ENCODE peak calls at places on chromosome 6, in ten cellular contexts. R is sigmoid colon, H is prostate gland, A is SK-N-SH, U is breast epithelium, S is transverse colon, Q is Panc1, D is H1, I is K562, N is GM12892. P is an unnamed sample.

GRCh38 chr6:18034798-18035202 is 47.4 kb upstream of the KIF13A start:
- DNase-seq in Q (no peak), U (no peak), N (no peak), H (no peak), R (no peak), I (peak; percentile 78), D (no peak), S (peak; percentile 54), A (no peak), P (no peak)

GRCh38 chr6:44439270-44440045 is 52.0 kb downstream of the CDC5L start:
- DNase-seq in A (no peak), U (no peak), I (no peak), D (no peak), H (no peak), S (no peak), N (no peak), Q (no peak), R (no peak), P (no peak)

GRCh38 chr6:77183447-77183846 is 279.8 kb downstream of the HTR1B start:
- DNase-seq in S (no peak), R (no peak), N (no peak), H (no peak), A (no peak), I (no peak), U (no peak), D (no peak), Q (no peak), P (no peak)

GRCh38 chr6:118588626-118589025 is 40.5 kb downstream of the PLN start:
- DNase-seq in A (no peak), Q (no peak), N (no peak), I (no peak), S (no peak), U (no peak), H (no peak), D (no peak), R (no peak), P (no peak)

GRCh38 chr6:2790588-2790987 is 25.4 kb downstream of the WRNIP1 start:
- DNase-seq in I (no peak), N (no peak), Q (no peak), R (no peak), D (no peak), A (no peak), S (no peak), H (no peak), U (no peak), P (no peak)

GRCh38 chr6:135540207-135540877 is 42.8 kb upstream of the AHI1 start:
- DNase-seq in R (no peak), Q (no peak), H (peak; percentile 7), D (no peak), I (no peak), S (no peak), N (no peak), U (no peak), A (no peak), P (no peak)

GRCh38 chr6:67212584-67212983 is 1422.5 kb upstream of the ADGRB3 start:
- DNase-seq in D (no peak), R (no peak), A (no peak), H (no peak), S (no peak), I (no peak), N (no peak), Q (no peak), U (no peak), P (no peak)

GRCh38 chr6:17035257-17035757 is 66.5 kb upstream of the STMND1 start:
- DNase-seq in R (no peak), S (no peak), A (no peak), U (no peak), N (no peak), H (no peak), I (no peak), D (no peak), Q (no peak), P (no peak)

GRCh38 chr6:149147191-149147590 is 170.3 kb upstream of the TAB2 start:
- DNase-seq in Q (no peak), I (no peak), D (no peak), H (no peak), U (no peak), S (no peak), N (no peak), A (no peak), R (no peak), P (no peak)

GRCh38 chr6:33413601-33414120 is 2.8 kb downstream of the PHF1 start:
- DNase-seq in H (no peak), S (no peak), A (no peak), R (no peak), D (no peak), N (no peak), Q (no peak), U (no peak), I (no peak), P (no peak)

GRCh38 chr6:33413200-33413599 is 2.4 kb downstream of the PHF1 start:
- DNase-seq in Q (no peak), I (no peak), D (no peak), A (no peak), N (no peak), S (no peak), U (no peak), H (no peak), R (no peak), P (no peak)

GRCh38 chr6:33416386-33417126 is 1.4 kb downstream of the CUTA start:
- DNase-seq in U (no peak), H (no peak), S (no peak), I (no peak), Q (no peak), D (no peak), R (no peak), N (no peak), A (no peak), P (no peak)

GRCh38 chr6:33415831-33416230 is 2.1 kb downstream of the CUTA start:
- DNase-seq in A (no peak), Q (no peak), H (no peak), S (no peak), R (no peak), D (no peak), I (no peak), U (no peak), N (no peak), P (no peak)

GRCh38 chr6:33414592-33415271 is 3.2 kb downstream of the CUTA start:
- DNase-seq in A (peak; percentile 65), I (peak; percentile 69), N (no peak), R (no peak), S (no peak), D (peak; percentile 52), Q (no peak), U (no peak), H (no peak), P (no peak)
- TF ChIP-seq POLR2AphosphoS5 in A (no peak), I (peak; percentile 22), N (no peak), R (no peak), S (no peak), D (peak; percentile 53), Q (no peak), U (no peak), H (no peak), P (no peak)

GRCh38 chr6:7237653-7238190 is 75.3 kb downstream of the SSR1 start:
- DNase-seq in S (no peak), I (no peak), A (no peak), D (no peak), N (no peak), U (no peak), H (no peak), R (no peak), Q (no peak), P (no peak)

GRCh38 chr6:7234547-7234946 is 78.5 kb downstream of the SSR1 start:
- DNase-seq in D (no peak), I (no peak), Q (no peak), N (no peak), U (no peak), A (no peak), S (no peak), H (no peak), R (peak; percentile 30), P (no peak)

GRCh38 chr6:7238526-7238899 is 74.5 kb downstream of the SSR1 start:
- DNase-seq in N (no peak), I (no peak), H (no peak), R (no peak), D (no peak), A (no peak), U (no peak), S (no peak), Q (no peak), P (no peak)

GRCh38 chr6:7236312-7237209 is 76.4 kb downstream of the SSR1 start:
- DNase-seq in I (peak; percentile 81), R (no peak), S (peak; percentile 30), N (no peak), A (no peak), H (no peak), U (no peak), D (no peak), Q (no peak), P (no peak)

DNA sequence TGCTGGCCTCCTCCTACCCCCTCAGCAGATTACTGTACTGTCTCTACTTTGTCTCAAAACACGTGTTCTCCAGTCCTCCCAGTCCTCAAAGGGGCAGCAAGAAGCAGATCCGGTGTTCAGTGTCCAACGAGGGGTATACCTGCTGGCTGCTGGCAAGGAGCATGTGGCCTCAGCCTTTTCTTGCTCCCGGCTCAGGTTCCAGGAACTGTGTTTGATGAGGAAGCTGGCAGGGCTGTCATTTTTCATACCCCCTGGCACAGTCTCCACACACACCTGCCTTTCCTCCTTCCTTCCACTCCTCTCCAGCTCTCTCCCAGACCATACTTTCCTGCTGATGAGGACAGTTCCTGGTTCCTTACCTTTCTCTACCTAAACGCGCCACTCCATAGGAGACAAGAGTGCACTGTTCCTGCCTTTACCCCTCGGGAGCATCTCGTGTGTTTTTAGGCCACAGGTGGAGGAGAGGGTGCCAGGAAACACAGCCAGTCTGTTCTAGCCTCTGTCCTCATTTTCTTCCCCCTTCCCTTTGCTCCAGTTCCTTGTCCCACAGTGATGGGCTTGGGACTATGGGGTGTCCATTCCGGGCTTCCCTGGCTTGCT is 77.2 kb downstream of the SSR1 start:
- DNase-seq in Q (no peak), I (no peak), N (no peak), A (no peak), R (no peak), U (peak; percentile 75), H (peak; percentile 78), S (peak; percentile 40), D (no peak), P (peak; percentile 79)
- TF ChIP-seq POLR2AphosphoS5 in Q (no peak), I (no peak), N (no peak), A (no peak), R (no peak), U (peak; percentile 32), H (peak; percentile 59), S (no peak), D (no peak), P (no peak)

DNA sequence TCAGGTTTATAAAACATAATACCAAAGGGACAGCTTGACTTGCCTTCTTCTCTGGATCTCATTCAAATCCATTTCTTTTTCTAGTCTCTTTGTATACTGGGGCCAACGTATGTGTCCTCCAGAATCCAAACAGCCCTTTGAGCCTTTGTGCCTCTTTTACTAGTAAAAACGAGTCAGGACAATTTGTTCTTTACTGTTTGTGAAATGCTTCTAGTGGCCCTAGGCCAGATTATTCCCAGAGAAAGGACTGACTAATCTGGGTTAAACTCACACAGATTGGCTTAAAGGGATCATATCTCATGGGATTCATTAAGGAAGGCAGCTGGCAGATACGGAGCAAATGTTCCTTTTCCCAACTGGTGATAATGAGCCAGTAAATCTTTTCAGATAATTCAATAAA is 32.1 kb upstream of the MANEA start:
- DNase-seq in I (no peak), N (no peak), R (no peak), A (no peak), H (no peak), S (no peak), U (no peak), Q (no peak), D (no peak), P (no peak)
- TF ChIP-seq POLR2AphosphoS5 in I (no peak), N (no peak), R (no peak), A (no peak), H (peak; percentile 29), S (no peak), U (no peak), Q (no peak), D (no peak), P (no peak)

GRCh38 chr6:153002613-153003293 is at the start of gene MTRF1L:
- DNase-seq in H (peak; percentile 90), I (peak; percentile 100), D (peak; percentile 90), S (peak; percentile 95), R (peak; percentile 97), A (peak; percentile 90), N (peak; percentile 67), Q (peak; percentile 82), U (peak; percentile 82), P (peak; percentile 93)
- TF ChIP-seq POLR2AphosphoS5 in H (peak; percentile 91), I (peak; percentile 63), D (peak; percentile 53), S (peak; percentile 89), R (peak; percentile 92), A (peak; percentile 10), N (no peak), Q (peak; percentile 73), U (peak; percentile 80), P (peak; percentile 74)